ENCODE peak calls at places on chromosomes 2 and 18, in ten cellular contexts. One of them, this sample, is unnamed.

GRCh38 chr2:109277414-109277813 is 148.4 kb downstream of the SH3RF3 start:
- DNase-seq in activated CD4-positive, alpha-beta T cell treated with anti-CD3 and anti-CD28 coated beads, Interleukin-2, amount 10 ng/mL, durations not matched to agents 7 days and 5 days: no peak
- DNase-seq in EL: no peak
- DNase-seq in EH: no peak
- DNase-seq in nephron progenitor cell: no peak
- DNase-seq in adipocyte: no peak
- DNase-seq in NCI-H446 treated with DMSO at 0.1 percent for 48 hours: no peak
- DNase-seq in progenitor cell of endocrine pancreas: no peak
- DNase-seq in sciatic nerve: no peak
- DNase-seq in K562: no peak
- DNase-seq in this sample: no peak

GRCh38 chr2:202185816-202186221 is 52.6 kb downstream of the SUMO1 start:
- DNase-seq in activated CD4-positive, alpha-beta T cell treated with anti-CD3 and anti-CD28 coated beads, Interleukin-2, amount 10 ng/mL, durations not matched to agents 7 days and 5 days: no peak
- DNase-seq in EL: peak
- DNase-seq in sciatic nerve: no peak
- DNase-seq in nephron progenitor cell: no peak
- DNase-seq in adipocyte: peak
- DNase-seq in NCI-H446 treated with DMSO at 0.1 percent for 48 hours: no peak
- DNase-seq in progenitor cell of endocrine pancreas: no peak
- DNase-seq in EH: peak
- DNase-seq in K562: no peak
- DNase-seq in this sample: no peak

GRCh38 chr2:42979416-42979869 is 187.1 kb upstream of the HAAO start:
- DNase-seq in sciatic nerve: peak
- DNase-seq in nephron progenitor cell: no peak
- DNase-seq in EH: no peak
- DNase-seq in adipocyte: no peak
- DNase-seq in activated CD4-positive, alpha-beta T cell treated with anti-CD3 and anti-CD28 coated beads, Interleukin-2, amount 10 ng/mL, durations not matched to agents 7 days and 5 days: no peak
- DNase-seq in progenitor cell of endocrine pancreas: peak
- DNase-seq in EL: no peak
- DNase-seq in K562: no peak
- DNase-seq in NCI-H446 treated with DMSO at 0.1 percent for 48 hours: no peak
- DNase-seq in this sample: no peak

GRCh38 chr2:58063641-58064040 is 17.0 kb downstream of the VRK2 start:
- DNase-seq in K562: no peak
- DNase-seq in NCI-H446 treated with DMSO at 0.1 percent for 48 hours: no peak
- DNase-seq in nephron progenitor cell: no peak
- DNase-seq in adipocyte: peak
- DNase-seq in EH: peak
- DNase-seq in activated CD4-positive, alpha-beta T cell treated with anti-CD3 and anti-CD28 coated beads, Interleukin-2, amount 10 ng/mL, durations not matched to agents 7 days and 5 days: no peak
- DNase-seq in sciatic nerve: no peak
- DNase-seq in progenitor cell of endocrine pancreas: no peak
- DNase-seq in EL: peak
- DNase-seq in this sample: no peak

GRCh38 chr2:159882069-159882468 is 84.1 kb upstream of the CD302 start:
- DNase-seq in K562: no peak
- DNase-seq in sciatic nerve: no peak
- DNase-seq in activated CD4-positive, alpha-beta T cell treated with anti-CD3 and anti-CD28 coated beads, Interleukin-2, amount 10 ng/mL, durations not matched to agents 7 days and 5 days: no peak
- DNase-seq in nephron progenitor cell: no peak
- DNase-seq in progenitor cell of endocrine pancreas: no peak
- DNase-seq in EH: no peak
- DNase-seq in NCI-H446 treated with DMSO at 0.1 percent for 48 hours: no peak
- DNase-seq in adipocyte: no peak
- DNase-seq in EL: no peak
- DNase-seq in this sample: no peak

GRCh38 chr2:1626271-1626681 is 118.0 kb downstream of the PXDN start:
- DNase-seq in adipocyte: no peak
- DNase-seq in EL: no peak
- DNase-seq in sciatic nerve: no peak
- DNase-seq in nephron progenitor cell: no peak
- DNase-seq in progenitor cell of endocrine pancreas: no peak
- DNase-seq in NCI-H446 treated with DMSO at 0.1 percent for 48 hours: no peak
- DNase-seq in EH: no peak
- DNase-seq in K562: no peak
- DNase-seq in activated CD4-positive, alpha-beta T cell treated with anti-CD3 and anti-CD28 coated beads, Interleukin-2, amount 10 ng/mL, durations not matched to agents 7 days and 5 days: no peak
- DNase-seq in this sample: peak

GRCh38 chr2:170822292-170822884 is 5.7 kb downstream of the GAD1 start:
- DNase-seq in EL: peak
- DNase-seq in adipocyte: no peak
- DNase-seq in activated CD4-positive, alpha-beta T cell treated with anti-CD3 and anti-CD28 coated beads, Interleukin-2, amount 10 ng/mL, durations not matched to agents 7 days and 5 days: no peak
- DNase-seq in sciatic nerve: no peak
- DNase-seq in K562: no peak
- DNase-seq in progenitor cell of endocrine pancreas: no peak
- DNase-seq in NCI-H446 treated with DMSO at 0.1 percent for 48 hours: no peak
- DNase-seq in EH: no peak
- DNase-seq in nephron progenitor cell: peak
- DNase-seq in this sample: peak

GRCh38 chr2:47323822-47324171 is 79.2 kb upstream of the MSH2 start:
- DNase-seq in EH: no peak
- DNase-seq in K562: no peak
- DNase-seq in activated CD4-positive, alpha-beta T cell treated with anti-CD3 and anti-CD28 coated beads, Interleukin-2, amount 10 ng/mL, durations not matched to agents 7 days and 5 days: no peak
- DNase-seq in NCI-H446 treated with DMSO at 0.1 percent for 48 hours: no peak
- DNase-seq in EL: no peak
- DNase-seq in sciatic nerve: no peak
- DNase-seq in progenitor cell of endocrine pancreas: no peak
- DNase-seq in adipocyte: no peak
- DNase-seq in nephron progenitor cell: no peak
- DNase-seq in this sample: no peak

GRCh38 chr2:18536100-18536499 is 24.4 kb downstream of the RDH14 start:
- DNase-seq in K562: no peak
- DNase-seq in sciatic nerve: no peak
- DNase-seq in NCI-H446 treated with DMSO at 0.1 percent for 48 hours: no peak
- DNase-seq in activated CD4-positive, alpha-beta T cell treated with anti-CD3 and anti-CD28 coated beads, Interleukin-2, amount 10 ng/mL, durations not matched to agents 7 days and 5 days: no peak
- DNase-seq in EL: peak
- DNase-seq in EH: peak
- DNase-seq in nephron progenitor cell: no peak
- DNase-seq in adipocyte: no peak
- DNase-seq in progenitor cell of endocrine pancreas: no peak
- DNase-seq in this sample: peak

GRCh38 chr2:92073815-92074548 is 2797.2 kb upstream of the TEKT4 start:
- DNase-seq in activated CD4-positive, alpha-beta T cell treated with anti-CD3 and anti-CD28 coated beads, Interleukin-2, amount 10 ng/mL, durations not matched to agents 7 days and 5 days: no peak
- DNase-seq in NCI-H446 treated with DMSO at 0.1 percent for 48 hours: no peak
- DNase-seq in sciatic nerve: peak
- DNase-seq in adipocyte: no peak
- DNase-seq in EL: no peak
- DNase-seq in K562: peak
- DNase-seq in progenitor cell of endocrine pancreas: no peak
- DNase-seq in nephron progenitor cell: no peak
- DNase-seq in EH: no peak
- DNase-seq in this sample: no peak

GRCh38 chr2:61639721-61640120 is 101.6 kb upstream of the XPO1 start:
- DNase-seq in EH: no peak
- DNase-seq in NCI-H446 treated with DMSO at 0.1 percent for 48 hours: no peak
- DNase-seq in progenitor cell of endocrine pancreas: no peak
- DNase-seq in nephron progenitor cell: no peak
- DNase-seq in adipocyte: no peak
- DNase-seq in K562: no peak
- DNase-seq in EL: no peak
- DNase-seq in sciatic nerve: no peak
- DNase-seq in activated CD4-positive, alpha-beta T cell treated with anti-CD3 and anti-CD28 coated beads, Interleukin-2, amount 10 ng/mL, durations not matched to agents 7 days and 5 days: no peak
- DNase-seq in this sample: no peak

GRCh38 chr18:36066731-36067117 is 635 bp downstream of the RPRD1A start:
- DNase-seq in EH: no peak
- DNase-seq in progenitor cell of endocrine pancreas: no peak
- DNase-seq in NCI-H446 treated with DMSO at 0.1 percent for 48 hours: no peak
- DNase-seq in adipocyte: peak
- DNase-seq in EL: no peak
- DNase-seq in K562: peak
- DNase-seq in nephron progenitor cell: no peak
- DNase-seq in activated CD4-positive, alpha-beta T cell treated with anti-CD3 and anti-CD28 coated beads, Interleukin-2, amount 10 ng/mL, durations not matched to agents 7 days and 5 days: no peak
- DNase-seq in sciatic nerve: no peak
- DNase-seq in this sample: peak

GRCh38 chr2:241855245-241855887 is 3.3 kb downstream of the PDCD1 start:
- DNase-seq in EH: no peak
- DNase-seq in adipocyte: no peak
- DNase-seq in EL: no peak
- DNase-seq in NCI-H446 treated with DMSO at 0.1 percent for 48 hours: no peak
- DNase-seq in K562: no peak
- DNase-seq in activated CD4-positive, alpha-beta T cell treated with anti-CD3 and anti-CD28 coated beads, Interleukin-2, amount 10 ng/mL, durations not matched to agents 7 days and 5 days: no peak
- DNase-seq in sciatic nerve: peak
- DNase-seq in progenitor cell of endocrine pancreas: no peak
- DNase-seq in nephron progenitor cell: no peak
- DNase-seq in this sample: peak

GRCh38 chr2:127612111-127612822 is 33.7 kb upstream of the GPR17 start:
- DNase-seq in sciatic nerve: peak
- DNase-seq in EH: no peak
- DNase-seq in progenitor cell of endocrine pancreas: no peak
- DNase-seq in adipocyte: no peak
- DNase-seq in activated CD4-positive, alpha-beta T cell treated with anti-CD3 and anti-CD28 coated beads, Interleukin-2, amount 10 ng/mL, durations not matched to agents 7 days and 5 days: no peak
- DNase-seq in K562: no peak
- DNase-seq in EL: no peak
- DNase-seq in nephron progenitor cell: no peak
- DNase-seq in NCI-H446 treated with DMSO at 0.1 percent for 48 hours: no peak
- DNase-seq in this sample: peak

GRCh38 chr18:46435031-46435430 is 222.0 kb downstream of the LOXHD1 start:
- DNase-seq in nephron progenitor cell: no peak
- DNase-seq in K562: no peak
- DNase-seq in sciatic nerve: no peak
- DNase-seq in adipocyte: no peak
- DNase-seq in EL: no peak
- DNase-seq in NCI-H446 treated with DMSO at 0.1 percent for 48 hours: no peak
- DNase-seq in activated CD4-positive, alpha-beta T cell treated with anti-CD3 and anti-CD28 coated beads, Interleukin-2, amount 10 ng/mL, durations not matched to agents 7 days and 5 days: no peak
- DNase-seq in progenitor cell of endocrine pancreas: no peak
- DNase-seq in EH: no peak
- DNase-seq in this sample: no peak

GRCh38 chr2:30371772-30372373 is 75.2 kb upstream of the LCLAT1 start:
- DNase-seq in adipocyte: no peak
- DNase-seq in K562: no peak
- DNase-seq in EH: peak
- DNase-seq in progenitor cell of endocrine pancreas: no peak
- DNase-seq in sciatic nerve: no peak
- DNase-seq in NCI-H446 treated with DMSO at 0.1 percent for 48 hours: no peak
- DNase-seq in EL: peak
- DNase-seq in nephron progenitor cell: no peak
- DNase-seq in activated CD4-positive, alpha-beta T cell treated with anti-CD3 and anti-CD28 coated beads, Interleukin-2, amount 10 ng/mL, durations not matched to agents 7 days and 5 days: no peak
- DNase-seq in this sample: peak